ENCODE peak calls at places on chromosomes 2 and 18, in ten cellular contexts. One of them, this sample, is unnamed.

GRCh38 chr2:152646775-152647174 is 70.5 kb downstream of the PRPF40A start:
- DNase-seq in OCI-LY7: no peak
- DNase-seq in psoas muscle: no peak
- DNase-seq in H54: peak
- DNase-seq in naive thymus-derived CD8-positive, alpha-beta T cell: no peak
- DNase-seq in GM10248: no peak
- DNase-seq in occipital lobe: no peak
- DNase-seq in AG08396: peak
- DNase-seq in effector memory CD8-positive, alpha-beta T cell: no peak
- DNase-seq in fibroblast of lung: peak
- DNase-seq in this sample: no peak

GRCh38 chr18:43772907-43773306 is 495.6 kb upstream of the SYT4 start:
- DNase-seq in OCI-LY7: no peak
- DNase-seq in psoas muscle: no peak
- DNase-seq in H54: no peak
- DNase-seq in naive thymus-derived CD8-positive, alpha-beta T cell: no peak
- DNase-seq in GM10248: no peak
- DNase-seq in occipital lobe: no peak
- DNase-seq in AG08396: no peak
- DNase-seq in effector memory CD8-positive, alpha-beta T cell: no peak
- DNase-seq in fibroblast of lung: no peak
- DNase-seq in this sample: no peak

GRCh38 chr18:46260016-46260878 is 156.1 kb downstream of the HAUS1 start:
- DNase-seq in OCI-LY7: no peak
- DNase-seq in psoas muscle: no peak
- DNase-seq in H54: no peak
- DNase-seq in naive thymus-derived CD8-positive, alpha-beta T cell: no peak
- DNase-seq in GM10248: no peak
- DNase-seq in occipital lobe: no peak
- DNase-seq in AG08396: peak
- DNase-seq in effector memory CD8-positive, alpha-beta T cell: no peak
- DNase-seq in fibroblast of lung: peak
- DNase-seq in this sample: no peak

GRCh38 chr2:240722796-240723735 is 31.4 kb downstream of the AQP12A start:
- DNase-seq in OCI-LY7: no peak
- DNase-seq in psoas muscle: no peak
- DNase-seq in H54: no peak
- DNase-seq in naive thymus-derived CD8-positive, alpha-beta T cell: no peak
- DNase-seq in GM10248: no peak
- DNase-seq in occipital lobe: no peak
- DNase-seq in AG08396: no peak
- DNase-seq in effector memory CD8-positive, alpha-beta T cell: no peak
- DNase-seq in fibroblast of lung: no peak
- DNase-seq in this sample: no peak

GRCh38 chr18:23143871-23144270 is 8.6 kb downstream of the CABLES1 start:
- DNase-seq in OCI-LY7: no peak
- DNase-seq in psoas muscle: no peak
- DNase-seq in H54: no peak
- DNase-seq in naive thymus-derived CD8-positive, alpha-beta T cell: no peak
- DNase-seq in GM10248: no peak
- DNase-seq in occipital lobe: no peak
- DNase-seq in AG08396: no peak
- DNase-seq in effector memory CD8-positive, alpha-beta T cell: no peak
- DNase-seq in fibroblast of lung: peak
- DNase-seq in this sample: no peak

GRCh38 chr2:234978466-234979203 is 26.8 kb downstream of the SH3BP4 start:
- DNase-seq in OCI-LY7: no peak
- DNase-seq in psoas muscle: no peak
- DNase-seq in H54: peak
- DNase-seq in naive thymus-derived CD8-positive, alpha-beta T cell: no peak
- DNase-seq in GM10248: no peak
- DNase-seq in occipital lobe: no peak
- DNase-seq in AG08396: no peak
- DNase-seq in effector memory CD8-positive, alpha-beta T cell: no peak
- DNase-seq in fibroblast of lung: peak
- DNase-seq in this sample: no peak

GRCh38 chr2:101111917-101112771 is 39.0 kb downstream of the TBC1D8 start:
- DNase-seq in OCI-LY7: no peak
- DNase-seq in psoas muscle: no peak
- DNase-seq in H54: no peak
- DNase-seq in naive thymus-derived CD8-positive, alpha-beta T cell: no peak
- DNase-seq in GM10248: no peak
- DNase-seq in occipital lobe: no peak
- DNase-seq in AG08396: peak
- DNase-seq in effector memory CD8-positive, alpha-beta T cell: no peak
- DNase-seq in fibroblast of lung: peak
- DNase-seq in this sample: no peak

GRCh38 chr18:21960189-21960588 is 209.2 kb upstream of the GATA6 start:
- DNase-seq in OCI-LY7: no peak
- DNase-seq in psoas muscle: no peak
- DNase-seq in H54: no peak
- DNase-seq in naive thymus-derived CD8-positive, alpha-beta T cell: no peak
- DNase-seq in GM10248: no peak
- DNase-seq in occipital lobe: no peak
- DNase-seq in AG08396: no peak
- DNase-seq in effector memory CD8-positive, alpha-beta T cell: no peak
- DNase-seq in fibroblast of lung: no peak
- DNase-seq in this sample: no peak

GRCh38 chr2:34291076-34291475 is 692.0 kb upstream of the FAM98A start:
- DNase-seq in OCI-LY7: no peak
- DNase-seq in psoas muscle: no peak
- DNase-seq in H54: no peak
- DNase-seq in naive thymus-derived CD8-positive, alpha-beta T cell: no peak
- DNase-seq in GM10248: no peak
- DNase-seq in occipital lobe: no peak
- DNase-seq in AG08396: no peak
- DNase-seq in effector memory CD8-positive, alpha-beta T cell: no peak
- DNase-seq in fibroblast of lung: no peak
- DNase-seq in this sample: peak

GRCh38 chr2:53473236-53473635 is 294.4 kb upstream of the CHAC2 start:
- DNase-seq in OCI-LY7: peak
- DNase-seq in psoas muscle: no peak
- DNase-seq in H54: no peak
- DNase-seq in naive thymus-derived CD8-positive, alpha-beta T cell: no peak
- DNase-seq in GM10248: no peak
- DNase-seq in occipital lobe: no peak
- DNase-seq in AG08396: no peak
- DNase-seq in effector memory CD8-positive, alpha-beta T cell: no peak
- DNase-seq in fibroblast of lung: no peak
- DNase-seq in this sample: no peak

GRCh38 chr2:1454346-1454745 is 41.1 kb downstream of the TPO start:
- DNase-seq in OCI-LY7: no peak
- DNase-seq in psoas muscle: no peak
- DNase-seq in H54: no peak
- DNase-seq in naive thymus-derived CD8-positive, alpha-beta T cell: no peak
- DNase-seq in GM10248: no peak
- DNase-seq in occipital lobe: no peak
- DNase-seq in AG08396: no peak
- DNase-seq in effector memory CD8-positive, alpha-beta T cell: no peak
- DNase-seq in fibroblast of lung: no peak
- DNase-seq in this sample: no peak

GRCh38 chr2:240962371-240963064 is 35.9 kb upstream of the SNED1 start:
- DNase-seq in OCI-LY7: no peak
- DNase-seq in psoas muscle: no peak
- DNase-seq in H54: no peak
- DNase-seq in naive thymus-derived CD8-positive, alpha-beta T cell: no peak
- DNase-seq in GM10248: no peak
- DNase-seq in occipital lobe: no peak
- DNase-seq in AG08396: no peak
- DNase-seq in effector memory CD8-positive, alpha-beta T cell: no peak
- DNase-seq in fibroblast of lung: peak
- DNase-seq in this sample: no peak

GRCh38 chr2:215431290-215431689 is 4.6 kb downstream of the FN1 start:
- DNase-seq in OCI-LY7: no peak
- DNase-seq in psoas muscle: no peak
- DNase-seq in H54: no peak
- DNase-seq in naive thymus-derived CD8-positive, alpha-beta T cell: no peak
- DNase-seq in GM10248: no peak
- DNase-seq in occipital lobe: no peak
- DNase-seq in AG08396: no peak
- DNase-seq in effector memory CD8-positive, alpha-beta T cell: no peak
- DNase-seq in fibroblast of lung: no peak
- DNase-seq in this sample: no peak

This sample was measured in GM12878.